ENCODE peak calls at places on chromosomes 2 and 18, in eight cellular contexts. U is mucosa of descending colon, C is transverse colon, D is dorsolateral prefrontal cortex, W is cardiac muscle cell, G is thyroid gland, B is fibroblast of villous mesenchyme, M is brain microvascular endothelial cell. N is an unnamed sample.

GRCh38 chr2:215830313-215830712 is 183.0 kb downstream of the MREG start:
- DNase-seq in U (no peak), C (peak), D (no peak), W (peak), G (peak), B (peak), M (no peak), N (no peak)

GRCh38 chr2:126657146-126657635 is 1.2 kb downstream of the GYPC start:
- DNase-seq in U (peak), C (peak), D (no peak), W (peak), G (no peak), B (peak), M (peak), N (no peak)

GRCh38 chr2:64534363-64534762 is 10.2 kb downstream of the AFTPH start:
- DNase-seq in U (no peak), C (no peak), D (no peak), W (no peak), G (no peak), B (peak), M (no peak), N (no peak)

GRCh38 chr2:109460553-109461324 is 153.0 kb downstream of the SEPTIN10 start:
- DNase-seq in U (no peak), C (no peak), D (no peak), W (no peak), G (no peak), B (no peak), M (no peak), N (peak)

GRCh38 chr2:107542314-107542740 is 284.4 kb upstream of the RGPD4 start:
- DNase-seq in U (no peak), C (no peak), D (no peak), W (peak), G (peak), B (peak), M (no peak), N (no peak)

GRCh38 chr2:239012228-239012627 is 164.3 kb downstream of the TWIST2 start:
- DNase-seq in U (no peak), C (no peak), D (no peak), W (no peak), G (no peak), B (no peak), M (no peak), N (no peak)

GRCh38 chr2:221635949-221636348 is 63.8 kb upstream of the EPHA4 start:
- DNase-seq in U (no peak), C (no peak), D (no peak), W (no peak), G (peak), B (no peak), M (no peak), N (peak)

GRCh38 chr2:169363570-169364150 is 1.3 kb upstream of the LRP2 start:
- DNase-seq in U (peak), C (peak), D (peak), W (peak), G (peak), B (no peak), M (no peak), N (no peak)

GRCh38 chr18:59744271-59744721 is 47.1 kb upstream of the CCBE1 start:
- DNase-seq in U (no peak), C (no peak), D (no peak), W (peak), G (no peak), B (peak), M (peak), N (peak)

GRCh38 chr2:119223521-119224390 is at the start of gene STEAP3:
- DNase-seq in U (peak), C (peak), D (no peak), W (peak), G (peak), B (peak), M (peak), N (no peak)

GRCh38 chr2:83686863-83687262 is 772.2 kb downstream of the SUCLG1 start:
- DNase-seq in U (no peak), C (no peak), D (peak), W (no peak), G (no peak), B (no peak), M (no peak), N (no peak)

GRCh38 chr2:46564811-46565241 is 85.5 kb downstream of the TMEM247 start:
- DNase-seq in U (no peak), C (no peak), D (no peak), W (no peak), G (no peak), B (no peak), M (no peak), N (no peak)
- TF ChIP-seq CTCF in U (no peak), C (no peak), D (no peak), W (no peak), G (no peak), B (peak), M (no peak), N (no peak)

DNA sequence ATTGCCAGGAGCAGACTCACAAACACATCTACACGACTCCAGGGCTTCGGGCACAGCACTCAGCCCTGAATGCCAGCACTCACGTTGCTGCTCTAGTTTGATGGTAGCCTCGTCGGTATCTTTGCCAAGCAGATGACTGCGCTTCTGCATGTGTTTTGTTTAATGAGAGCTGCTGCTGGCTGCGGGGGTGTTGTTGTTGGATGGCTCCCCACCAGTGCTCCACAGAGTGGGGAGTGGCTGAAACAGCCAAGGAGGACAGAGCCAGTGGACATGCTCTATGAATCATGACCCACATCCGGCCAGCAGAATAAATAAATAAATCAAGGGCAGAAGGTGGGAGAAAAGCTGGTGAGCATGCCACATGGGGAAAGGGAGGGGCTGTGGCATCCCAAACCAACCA is 131.2 kb upstream of the SOX11 start:
- DNase-seq in U (no peak), C (no peak), D (no peak), W (no peak), G (peak), B (peak), M (peak), N (no peak)
- H3K4me3 ChIP-seq in U (no peak), C (no peak), D (no peak), W (no peak), G (no peak), B (no peak), M (peak), N (no peak)

GRCh38 chr18:46754661-46755292 is 2.1 kb downstream of the ST8SIA5 start:
- DNase-seq in U (no peak), C (no peak), D (no peak), W (no peak), G (no peak), B (no peak), M (no peak), N (no peak)
- TF ChIP-seq CTCF in U (no peak), C (no peak), D (peak), W (no peak), G (no peak), B (no peak), M (peak), N (peak)

GRCh38 chr2:78546843-78547242 is 478.7 kb upstream of the REG3G start:
- DNase-seq in U (no peak), C (no peak), D (no peak), W (no peak), G (no peak), B (no peak), M (no peak), N (no peak)

GRCh38 chr2:78540255-78540654 is 485.2 kb upstream of the REG3G start:
- DNase-seq in U (no peak), C (no peak), D (no peak), W (no peak), G (no peak), B (no peak), M (no peak), N (no peak)

GRCh38 chr2:78541088-78541450 is 484.4 kb upstream of the REG3G start:
- DNase-seq in U (no peak), C (no peak), D (no peak), W (no peak), G (no peak), B (no peak), M (no peak), N (no peak)

DNA sequence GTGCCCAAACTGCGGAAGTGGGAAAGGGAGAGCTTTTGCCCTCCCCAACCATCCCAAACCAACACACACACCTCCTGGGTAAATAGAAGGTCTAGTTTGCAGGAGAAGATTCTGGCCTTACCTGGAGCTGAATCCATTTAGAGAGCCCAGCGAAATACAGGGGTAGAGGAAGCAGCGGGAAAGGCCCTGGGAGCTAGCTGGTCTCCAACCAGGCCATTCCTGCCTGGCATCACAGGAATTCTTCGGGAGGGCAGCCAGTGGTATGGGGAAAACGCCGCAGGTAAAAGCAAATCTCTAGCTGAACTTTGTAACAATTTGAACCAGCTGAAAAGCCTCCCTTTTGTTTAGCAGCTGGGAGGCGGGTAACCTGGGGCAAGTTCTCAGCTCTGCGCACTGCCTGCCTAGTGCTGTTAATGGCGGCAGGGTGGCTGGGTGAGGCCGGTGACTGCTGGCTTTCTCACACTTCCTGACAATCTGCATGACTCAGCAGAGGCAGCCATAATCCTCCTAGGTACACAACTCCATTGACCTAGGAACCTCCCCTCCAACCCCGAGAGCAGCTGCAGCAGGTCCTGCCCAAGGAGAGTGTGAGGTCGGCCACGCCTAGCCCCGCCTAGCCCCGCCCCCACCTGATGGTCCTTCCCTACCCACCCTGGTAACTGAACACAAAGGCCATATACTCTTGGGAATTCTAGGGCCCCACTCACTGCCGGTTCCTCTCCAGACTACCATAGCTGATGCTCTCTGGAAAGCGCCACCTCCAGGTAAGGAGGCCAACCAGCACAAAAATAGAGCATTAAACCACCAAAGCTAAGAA is 483.8 kb upstream of the REG3G start:
- DNase-seq in U (no peak), C (no peak), D (no peak), W (no peak), G (no peak), B (no peak), M (no peak), N (no peak)
- H3K4me3 ChIP-seq in U (no peak), C (no peak), D (no peak), W (no peak), G (no peak), B (no peak), M (no peak), N (no peak)

GRCh38 chr2:12738112-12738485 is 21.4 kb downstream of the TRIB2 start:
- DNase-seq in U (no peak), C (no peak), D (no peak), W (peak), G (no peak), B (peak), M (peak), N (no peak)

GRCh38 chr2:12737226-12738111 is 20.7 kb downstream of the TRIB2 start:
- DNase-seq in U (no peak), C (no peak), D (no peak), W (no peak), G (no peak), B (no peak), M (no peak), N (no peak)

GRCh38 chr2:12732663-12733062 is 15.9 kb downstream of the TRIB2 start:
- DNase-seq in U (no peak), C (no peak), D (no peak), W (no peak), G (peak), B (no peak), M (no peak), N (no peak)

GRCh38 chr2:12733846-12734245 is 17.1 kb downstream of the TRIB2 start:
- DNase-seq in U (peak), C (no peak), D (no peak), W (no peak), G (peak), B (no peak), M (no peak), N (no peak)

DNA sequence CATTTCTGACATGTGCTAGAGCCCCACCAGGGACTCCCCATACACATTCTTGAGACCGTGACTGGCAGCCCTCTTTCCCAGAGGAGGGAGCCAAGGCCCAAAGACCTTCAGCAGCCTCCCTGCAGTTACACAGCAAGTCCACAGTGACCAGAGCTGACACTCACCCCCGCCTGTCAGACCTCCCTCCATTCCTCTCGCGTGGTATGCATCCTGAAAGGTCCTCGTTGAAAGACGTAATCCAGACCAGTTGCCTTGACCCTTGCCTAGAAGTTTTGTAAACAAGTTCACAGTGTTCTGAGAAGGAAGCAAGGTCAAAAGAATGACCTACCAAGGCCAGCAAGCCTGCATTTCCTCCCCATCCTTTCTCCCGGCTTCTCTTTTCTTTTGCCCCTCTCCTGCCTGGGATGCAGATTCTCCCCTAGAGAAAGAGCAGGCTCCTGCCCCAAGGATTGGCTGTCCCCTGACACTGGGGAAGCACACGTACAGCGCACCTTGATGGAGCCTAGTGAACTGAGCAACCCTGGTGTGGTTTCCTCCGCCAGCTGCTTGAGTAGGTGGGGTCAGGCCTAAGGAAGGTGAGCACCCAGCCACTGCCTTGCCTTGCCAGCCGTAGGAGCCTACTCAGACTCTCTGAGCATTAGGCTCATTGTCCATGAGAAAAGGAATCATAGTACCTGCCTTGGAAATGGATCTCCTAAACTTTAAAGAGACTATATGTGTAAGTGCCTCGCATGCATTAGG is 18.3 kb downstream of the TRIB2 start:
- DNase-seq in U (no peak), C (no peak), D (no peak), W (no peak), G (no peak), B (peak), M (no peak), N (no peak)
- TF ChIP-seq CTCF in U (no peak), C (no peak), D (no peak), W (no peak), G (no peak), B (no peak), M (no peak), N (no peak)

GRCh38 chr2:219245899-219246230 is 586 bp downstream of the STK16 start:
- DNase-seq in U (no peak), C (no peak), D (no peak), W (no peak), G (no peak), B (no peak), M (no peak), N (no peak)

GRCh38 chr2:219245148-219245898 is at the start of the genes GLB1L and STK16:
- DNase-seq in U (peak), C (peak), D (peak), W (peak), G (peak), B (peak), M (peak), N (no peak)

GRCh38 chr2:219247678-219248642 is 2.7 kb downstream of the STK16 start:
- DNase-seq in U (no peak), C (peak), D (no peak), W (no peak), G (no peak), B (no peak), M (no peak), N (no peak)

GRCh38 chr2:219244789-219245147 is 476 bp downstream of the GLB1L start:
- DNase-seq in U (no peak), C (no peak), D (no peak), W (no peak), G (no peak), B (no peak), M (no peak), N (no peak)

GRCh38 chr2:219246559-219246958 is 1.3 kb downstream of the STK16 start:
- DNase-seq in U (no peak), C (no peak), D (no peak), W (no peak), G (no peak), B (no peak), M (no peak), N (no peak)
- H3K4me3 ChIP-seq in U (no peak), C (no peak), D (no peak), W (no peak), G (no peak), B (no peak), M (no peak), N (peak)

DNA sequence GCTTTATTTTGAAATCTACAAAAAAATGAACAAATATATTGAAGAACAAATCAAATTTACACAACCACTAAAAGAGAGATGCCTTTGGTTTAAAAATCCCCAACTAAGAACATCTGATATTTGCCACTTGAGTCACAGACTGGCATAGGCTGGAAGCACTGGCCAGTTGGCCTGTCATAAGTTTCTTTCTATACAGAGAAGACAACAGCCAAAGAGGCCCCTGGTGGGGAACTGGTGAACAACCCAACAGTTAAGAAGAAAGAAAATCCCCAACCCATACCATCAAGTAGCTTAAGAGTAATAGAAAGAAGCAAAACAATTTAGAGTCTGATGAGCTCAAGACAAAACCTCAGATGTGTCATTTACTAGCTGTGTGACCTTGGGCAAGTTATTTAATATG is 45.5 kb downstream of the OSR1 start:
- DNase-seq in U (no peak), C (no peak), D (no peak), W (peak), G (peak), B (peak), M (peak), N (no peak)
- TF ChIP-seq CTCF in U (no peak), C (no peak), D (no peak), W (peak), G (no peak), B (peak), M (peak), N (peak)